ENCODE peak calls at places on chromosomes 4 and X, in six cellular contexts. H is fibroblast of mammary gland, L is nephron progenitor cell, C is heart right ventricle, M is endothelial cell, U is A549. B is an unnamed sample.
A peak's percentile ranks its signal among the peaks of the same experiment; 100 is the strongest.

GRCh38 chr4:89837385-89837995 is 529 bp upstream of the SNCA start:
- DNase-seq in H (peak; percentile 18), L (peak; percentile 66), C (peak; percentile 15), M (peak; percentile 59), U (peak; percentile 5), B (peak; percentile 41)

GRCh38 chrX:120736989-120737388 is 107.1 kb upstream of the C1GALT1C1 start:
- DNase-seq in H (peak; percentile 77), L (no peak), C (no peak), M (no peak), U (no peak), B (peak; percentile 19)

GRCh38 chr4:151541438-151542071 is 132.6 kb downstream of the FHIP1A start:
- DNase-seq in H (peak; percentile 98), L (peak; percentile 12), C (no peak), M (no peak), U (no peak), B (peak; percentile 77)

GRCh38 chr4:77100234-77100633 is 24.4 kb upstream of the CCNI start:
- DNase-seq in H (no peak), L (no peak), C (no peak), M (peak; percentile 28), U (no peak), B (no peak)

GRCh38 chr4:159434496-159435241 is 331.8 kb downstream of the RAPGEF2 start:
- DNase-seq in H (peak; percentile 44), L (no peak), C (no peak), M (no peak), U (no peak), B (peak; percentile 52)

GRCh38 chrX:39397561-39398200 is 596.4 kb downstream of the MID1IP1 start:
- DNase-seq in H (no peak), L (no peak), C (no peak), M (no peak), U (no peak), B (no peak)

GRCh38 chr4:153976954-153977353 is 188.1 kb upstream of the SFRP2 start:
- DNase-seq in H (peak; percentile 39), L (no peak), C (no peak), M (no peak), U (no peak), B (no peak)

GRCh38 chr4:56506110-56506705 is 617 bp downstream of the ARL9 start:
- DNase-seq in H (peak; percentile 2), L (peak; percentile 18), C (no peak), M (peak; percentile 8), U (no peak), B (no peak)

GRCh38 chrX:85244411-85245210 is 820 bp downstream of the ZNF711 start:
- DNase-seq in H (peak; percentile 11), L (peak; percentile 51), C (no peak), M (peak; percentile 6), U (peak; percentile 5), B (peak; percentile 0)

GRCh38 chrX:118779581-118779980 is 44.0 kb upstream of the ZCCHC12 start:
- DNase-seq in H (peak; percentile 59), L (no peak), C (no peak), M (no peak), U (no peak), B (no peak)

GRCh38 chr4:39476181-39476873 is 17.5 kb downstream of the LIAS start:
- DNase-seq in H (peak; percentile 31), L (no peak), C (no peak), M (no peak), U (no peak), B (no peak)

GRCh38 chr4:100935090-100935489 is 412.2 kb downstream of the PPP3CA start:
- DNase-seq in H (peak; percentile 20), L (no peak), C (no peak), M (no peak), U (peak; percentile 8), B (peak; percentile 20)

GRCh38 chrX:23525531-23525930 is 141.8 kb upstream of the PRDX4 start:
- DNase-seq in H (no peak), L (no peak), C (no peak), M (no peak), U (no peak), B (no peak)

GRCh38 chrX:129360175-129360574 is 163.1 kb downstream of the SMARCA1 start:
- DNase-seq in H (peak; percentile 50), L (peak; percentile 50), C (no peak), M (peak; percentile 22), U (peak; percentile 13), B (peak; percentile 26)

GRCh38 chrX:130079824-130080406 is 30.4 kb downstream of the ELF4 start:
- DNase-seq in H (peak; percentile 83), L (peak; percentile 58), C (peak; percentile 18), M (peak; percentile 53), U (peak; percentile 72), B (peak; percentile 49)

GRCh38 chr4:74638689-74639088 is 155.6 kb downstream of the BTC start:
- DNase-seq in H (peak; percentile 62), L (no peak), C (no peak), M (no peak), U (no peak), B (no peak)

GRCh38 chr4:144782345-144782744 is 136.4 kb downstream of the HHIP start:
- DNase-seq in H (peak; percentile 18), L (no peak), C (no peak), M (no peak), U (no peak), B (no peak)
- TF ChIP-seq CTCF in H (no peak), L (no peak), C (no peak), M (no peak), U (no peak), B (no peak)

DNA sequence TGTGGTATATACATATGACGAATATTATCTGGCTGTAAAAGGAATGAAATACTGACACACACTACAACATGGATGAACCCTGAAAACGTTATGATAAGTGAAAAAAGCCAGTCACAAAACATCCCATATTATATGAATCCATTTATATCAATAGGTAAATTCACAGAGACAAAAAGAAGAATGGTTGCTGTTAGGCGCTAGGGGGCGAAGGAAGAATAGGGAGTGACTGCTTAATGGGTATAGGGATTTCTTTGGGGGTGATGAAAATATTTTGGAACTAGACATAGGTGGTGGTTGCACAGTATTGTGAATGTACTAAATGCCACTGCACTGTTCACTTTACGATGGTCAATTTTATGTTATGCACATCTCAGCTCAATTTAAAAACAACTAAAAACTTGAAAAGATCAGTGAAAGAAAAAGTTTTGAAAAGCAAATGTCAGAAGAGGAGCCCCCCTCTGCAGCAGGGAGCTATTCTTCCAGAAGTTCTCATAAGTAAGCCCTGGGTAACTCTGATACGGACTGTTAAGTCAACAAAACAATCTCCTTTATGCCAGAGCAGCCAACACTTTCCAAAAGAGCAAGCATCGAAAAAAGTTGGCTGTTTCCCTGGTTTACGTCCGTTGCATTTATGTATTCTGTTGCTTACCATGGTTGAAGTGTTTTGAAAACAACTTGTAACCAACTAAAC is 96.3 kb upstream of the EGFL6 start:
- DNase-seq in H (no peak), L (no peak), C (no peak), M (no peak), U (no peak), B (no peak)
- TF ChIP-seq CTCF in H (peak; percentile 20), L (no peak), C (no peak), M (no peak), U (no peak), B (no peak)

DNA sequence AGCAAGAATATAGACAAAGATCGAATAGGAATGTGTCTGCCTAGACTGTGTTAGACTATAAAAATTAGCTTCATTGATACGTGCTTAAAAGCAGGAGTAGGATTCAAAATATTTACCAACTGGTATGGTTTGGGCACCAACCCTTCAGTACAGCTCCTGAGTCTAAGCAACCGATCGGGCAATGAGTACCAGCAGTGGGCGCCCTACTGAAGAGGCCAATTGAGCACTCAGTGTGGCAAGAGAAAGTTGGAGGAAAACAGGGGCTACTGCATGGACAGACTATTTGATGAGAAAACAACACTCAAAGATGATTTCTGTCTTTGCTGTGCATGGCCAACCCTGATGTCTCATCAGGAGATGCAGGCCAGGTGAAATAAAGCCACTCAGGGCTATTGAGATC is 176.0 kb upstream of the NWD2 start:
- DNase-seq in H (no peak), L (peak; percentile 4), C (no peak), M (peak; percentile 58), U (peak; percentile 0), B (no peak)
- TF ChIP-seq CTCF in H (no peak), L (no peak), C (no peak), M (peak; percentile 31), U (no peak), B (no peak)

GRCh38 chr4:67201334-67201733 is 344.0 kb downstream of the CENPC start:
- DNase-seq in H (no peak), L (no peak), C (no peak), M (no peak), U (no peak), B (no peak)

GRCh38 chr4:67204441-67204840 is 340.9 kb downstream of the CENPC start:
- DNase-seq in H (no peak), L (peak; percentile 8), C (no peak), M (no peak), U (no peak), B (no peak)

DNA sequence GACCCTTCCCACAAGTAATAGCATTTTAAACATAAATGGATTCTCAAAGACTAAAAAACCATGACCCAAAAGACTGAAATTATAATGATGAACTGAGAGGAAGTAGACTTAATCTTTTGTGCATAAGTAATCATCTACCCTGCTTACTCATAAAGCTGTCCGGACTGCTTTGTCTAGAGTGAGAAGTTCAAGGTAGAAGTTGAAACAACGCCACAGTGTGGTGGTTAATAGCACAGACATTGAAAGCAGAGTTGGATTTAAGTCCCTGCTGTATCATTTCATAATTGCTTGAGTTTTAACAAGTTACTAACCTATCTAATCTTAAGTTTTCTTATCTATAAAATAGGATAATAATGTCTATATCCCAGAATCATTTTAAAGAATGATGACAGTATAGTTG is 346.5 kb downstream of the CENPC start:
- DNase-seq in H (peak; percentile 9), L (no peak), C (no peak), M (peak; percentile 8), U (no peak), B (peak; percentile 1)
- TF ChIP-seq CTCF in H (no peak), L (peak; percentile 35), C (peak; percentile 34), M (no peak), U (no peak), B (peak; percentile 19)

GRCh38 chr4:41156574-41156973 is 57.8 kb downstream of the APBB2 start:
- DNase-seq in H (peak; percentile 59), L (no peak), C (no peak), M (no peak), U (no peak), B (no peak)

GRCh38 chr4:41155194-41155830 is 59.0 kb downstream of the APBB2 start:
- DNase-seq in H (peak; percentile 69), L (no peak), C (no peak), M (no peak), U (no peak), B (peak; percentile 54)

GRCh38 chr4:41157009-41157408 is 57.3 kb downstream of the APBB2 start:
- DNase-seq in H (no peak), L (no peak), C (no peak), M (no peak), U (no peak), B (no peak)

GRCh38 chr4:41154001-41154813 is 60.1 kb downstream of the APBB2 start:
- DNase-seq in H (no peak), L (no peak), C (no peak), M (no peak), U (no peak), B (no peak)

DNA sequence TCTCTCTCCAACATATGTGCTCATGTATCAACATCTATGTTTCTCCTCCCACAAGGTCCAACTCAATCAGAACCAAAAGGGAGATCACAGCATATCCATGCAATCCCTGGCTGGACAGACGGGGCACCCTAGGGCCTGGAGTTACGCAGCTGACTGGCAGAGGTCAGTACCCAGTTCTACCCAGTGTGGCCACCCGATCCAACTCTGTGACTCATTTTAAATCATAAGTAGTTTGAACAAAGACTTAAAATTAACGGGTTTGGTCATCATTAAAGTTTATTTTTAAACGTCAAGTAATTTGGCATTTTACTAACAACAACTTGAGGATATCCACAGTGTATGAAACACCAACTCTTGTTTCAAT is 59.5 kb downstream of the APBB2 start:
- DNase-seq in H (no peak), L (no peak), C (no peak), M (no peak), U (no peak), B (no peak)
- TF ChIP-seq CTCF in H (no peak), L (no peak), C (no peak), M (no peak), U (no peak), B (no peak)